ENCODE peak calls at places on chromosomes 4 and X, in eight cellular contexts. D is foreskin fibroblast; Y is GM04504; P is NCI-H1092 treated with DMSO at 0.1 percent for 48 hours; Q is activated CD4-positive, alpha-beta T cell treated with anti-CD3 and anti-CD28 coated beads, Interleukin-2, amount 10 ng/mL, durations not matched to agents 7 days and 5 days; V is WTC11; S is progenitor cell of endocrine pancreas; M is ACHN. E is an unnamed sample.

GRCh38 chr4:97279410-97279809 is 863.9 kb downstream of the STPG2 start:
- DNase-seq in S (no peak), M (no peak), Q (no peak), D (no peak), Y (no peak), V (no peak), P (no peak), E (no peak)

GRCh38 chr4:147118523-147118922 is 172.9 kb upstream of the TTC29 start:
- DNase-seq in Y (no peak), Q (no peak), V (no peak), P (no peak), S (no peak), M (no peak), D (peak; percentile 20), E (no peak)

GRCh38 chr4:10006604-10007435 is 14.5 kb downstream of the SLC2A9 start:
- DNase-seq in M (peak; percentile 61), Q (no peak), Y (no peak), D (no peak), S (no peak), V (no peak), P (no peak), E (no peak)

GRCh38 chrX:99384594-99385374 is 1025.3 kb downstream of the PCDH19 start:
- DNase-seq in Q (no peak), Y (no peak), D (no peak), P (no peak), V (no peak), S (no peak), M (no peak), E (no peak)

GRCh38 chr4:92969650-92970370 is 666.0 kb downstream of the GRID2 start:
- DNase-seq in V (no peak), P (no peak), M (peak; percentile 88), Q (no peak), D (peak; percentile 73), Y (peak; percentile 63), S (no peak), E (no peak)

GRCh38 chr4:77815651-77816050 is 3.5 kb downstream of the CNOT6L start:
- DNase-seq in P (no peak), D (no peak), Q (peak; percentile 40), S (no peak), Y (no peak), V (no peak), M (no peak), E (no peak)

GRCh38 chrX:45435481-45435880 is 234.8 kb upstream of the DIPK2B start:
- DNase-seq in M (no peak), S (no peak), Y (no peak), Q (no peak), D (no peak), V (no peak), P (no peak), E (no peak)

GRCh38 chr4:89657931-89658700 is 178.8 kb downstream of the SNCA start:
- DNase-seq in Q (no peak), P (peak; percentile 10), V (no peak), D (no peak), Y (peak; percentile 8), S (no peak), M (peak; percentile 45), E (no peak)

E was measured in heart right ventricle.